ENCODE peak calls at places on chromosomes 5 and 9, in nine cellular contexts. L is A172, G is NCI-H1930, H is left lung, O is RWPE1, I is GM23338, S is astrocyte of the spinal cord, T is fibroblast of mammary gland, B is dermis microvascular lymphatic vessel endothelial cell. Z is an unnamed sample.

GRCh38 chr5:135167634-135168033 is 133.6 kb upstream of the PITX1 start:
- DNase-seq in S (no peak), T (no peak), B (no peak), I (no peak), O (no peak), H (no peak), G (no peak), L (no peak), Z (no peak)

GRCh38 chr5:2173067-2173466 is 290.3 kb upstream of the IRX4 start:
- DNase-seq in S (no peak), I (no peak), L (no peak), H (no peak), B (no peak), G (no peak), T (no peak), O (no peak), Z (no peak)

GRCh38 chr5:168401880-168402279 is 84.4 kb upstream of the RARS1 start:
- DNase-seq in L (no peak), G (no peak), H (no peak), I (peak), O (peak), B (no peak), T (no peak), S (no peak), Z (no peak)

GRCh38 chr5:58362135-58362534 is 97.8 kb downstream of the PLK2 start:
- DNase-seq in O (no peak), B (no peak), H (no peak), L (no peak), I (no peak), S (no peak), G (no peak), T (no peak), Z (no peak)

GRCh38 chr9:109856785-109857184 is 76.8 kb downstream of the PALM2AKAP2 start:
- DNase-seq in L (no peak), G (no peak), S (no peak), O (no peak), I (no peak), H (no peak), T (no peak), B (no peak), Z (no peak)

GRCh38 chr9:114289106-114289505 is 33.8 kb upstream of the ORM1 start:
- DNase-seq in I (no peak), B (no peak), O (no peak), G (no peak), S (no peak), T (no peak), H (peak), L (no peak), Z (no peak)

GRCh38 chr5:10111575-10111974 is 138.1 kb downstream of the ATPSCKMT start:
- DNase-seq in S (peak), I (peak), L (peak), H (no peak), B (no peak), O (peak), T (peak), G (no peak), Z (no peak)

GRCh38 chr5:116437922-116438578 is 136.6 kb downstream of the SEMA6A start:
- DNase-seq in B (no peak), O (no peak), I (peak), G (no peak), T (no peak), H (no peak), S (no peak), L (no peak), Z (no peak)

GRCh38 chr5:156759156-156759555 is 90.9 kb upstream of the PPP1R2B start:
- DNase-seq in O (no peak), T (no peak), B (no peak), L (no peak), I (no peak), G (no peak), H (no peak), S (no peak), Z (no peak)